ENCODE peak calls at places on chromosomes 2 and 18, in five cellular contexts. W is GM12878, N is HCT116, R is H9, D is neural progenitor cell. F is an unnamed sample.

GRCh38 chr2:118492335-118492734 is 355.1 kb downstream of the EN1 start:
- DNase-seq in W (no peak), N (peak; percentile 24), R (no peak), D (no peak), F (peak; percentile 48)

GRCh38 chr2:222318026-222318711 is 19.4 kb upstream of the PAX3 start:
- DNase-seq in W (no peak), N (peak; percentile 35), R (peak; percentile 85), D (peak; percentile 92), F (peak; percentile 71)

GRCh38 chr18:3424280-3424890 is 25.6 kb upstream of the TGIF1 start:
- DNase-seq in W (no peak), N (no peak), R (no peak), D (no peak), F (no peak)

GRCh38 chr2:127106457-127106997 is 427 bp downstream of the BIN1 start:
- DNase-seq in W (no peak), N (no peak), R (no peak), D (peak; percentile 47), F (no peak)

GRCh38 chr2:86039178-86039962 is 66.3 kb downstream of the POLR1A start:
- DNase-seq in W (no peak), N (no peak), R (peak; percentile 15), D (no peak), F (no peak)

GRCh38 chr18:42038936-42039335 is 83.9 kb downstream of the PIK3C3 start:
- DNase-seq in W (no peak), N (no peak), R (no peak), D (no peak), F (no peak)

GRCh38 chr2:3242747-3243369 is 134.8 kb downstream of the EIPR1 start:
- DNase-seq in W (peak; percentile 34), N (no peak), R (no peak), D (no peak), F (no peak)

GRCh38 chr18:70645971-70646370 is 357.1 kb downstream of the SOCS6 start:
- DNase-seq in W (no peak), N (no peak), R (no peak), D (no peak), F (no peak)

GRCh38 chr2:36568533-36569246 is 29.3 kb downstream of the FEZ2 start:
- DNase-seq in W (no peak), N (no peak), R (no peak), D (no peak), F (no peak)
- H3K79me2 ChIP-seq in W (no peaks in the 10 kb centered on the region), N (peaks cover 22% of the 10 kb centered on the region), R (no peaks in the 10 kb centered on the region), D (peaks cover 5% of the 10 kb centered on the region), F (no peaks in the 10 kb centered on the region)

DNA sequence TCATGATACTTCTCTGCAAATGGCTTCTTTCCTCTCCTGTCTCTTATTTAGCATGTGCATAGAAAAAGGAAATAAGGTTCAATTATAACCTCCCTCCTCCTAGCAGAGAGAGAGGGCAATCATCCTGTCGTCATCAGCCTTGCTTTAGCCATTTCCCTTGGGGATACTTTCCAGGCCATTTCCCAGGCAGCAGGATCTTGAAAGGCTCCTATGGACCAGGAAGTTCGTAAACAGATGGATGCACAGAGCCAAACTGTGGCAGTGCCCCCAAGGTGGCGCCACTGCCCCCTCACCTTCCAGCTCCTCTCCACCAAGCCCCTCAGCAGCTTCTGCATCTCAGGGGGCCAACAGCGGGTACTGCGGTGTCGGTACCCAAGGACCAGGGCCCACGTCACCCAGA is 157.4 kb downstream of the DTNA start:
- DNase-seq in W (no peak), N (peak; percentile 18), R (peak; percentile 73), D (peak; percentile 61), F (no peak)
- TF ChIP-seq CTCF in W (no peak), N (no peak), R (peak; percentile 70), D (peak; percentile 64), F (peak; percentile 24)

GRCh38 chr18:79397288-79397829 is 1.6 kb downstream of the NFATC1 start:
- DNase-seq in W (no peak), N (no peak), R (no peak), D (no peak), F (no peak)
- H3K79me2 ChIP-seq in W (no peaks in the 10 kb centered on the region), N (peaks cover 8% of the 10 kb centered on the region), R (no peaks in the 10 kb centered on the region), D (no peaks in the 10 kb centered on the region), F (no peaks in the 10 kb centered on the region)

GRCh38 chr2:101040072-101040471 is 38.0 kb downstream of the RPL31 start:
- DNase-seq in W (no peak), N (no peak), R (no peak), D (no peak), F (no peak)

GRCh38 chr2:101036562-101036961 is 34.5 kb downstream of the RPL31 start:
- DNase-seq in W (no peak), N (no peak), R (no peak), D (no peak), F (peak; percentile 44)

GRCh38 chr2:101040761-101041160 is 38.7 kb downstream of the RPL31 start:
- DNase-seq in W (no peak), N (no peak), R (no peak), D (no peak), F (no peak)

GRCh38 chr2:101037161-101037755 is 35.2 kb downstream of the RPL31 start:
- DNase-seq in W (no peak), N (no peak), R (no peak), D (no peak), F (no peak)

DNA sequence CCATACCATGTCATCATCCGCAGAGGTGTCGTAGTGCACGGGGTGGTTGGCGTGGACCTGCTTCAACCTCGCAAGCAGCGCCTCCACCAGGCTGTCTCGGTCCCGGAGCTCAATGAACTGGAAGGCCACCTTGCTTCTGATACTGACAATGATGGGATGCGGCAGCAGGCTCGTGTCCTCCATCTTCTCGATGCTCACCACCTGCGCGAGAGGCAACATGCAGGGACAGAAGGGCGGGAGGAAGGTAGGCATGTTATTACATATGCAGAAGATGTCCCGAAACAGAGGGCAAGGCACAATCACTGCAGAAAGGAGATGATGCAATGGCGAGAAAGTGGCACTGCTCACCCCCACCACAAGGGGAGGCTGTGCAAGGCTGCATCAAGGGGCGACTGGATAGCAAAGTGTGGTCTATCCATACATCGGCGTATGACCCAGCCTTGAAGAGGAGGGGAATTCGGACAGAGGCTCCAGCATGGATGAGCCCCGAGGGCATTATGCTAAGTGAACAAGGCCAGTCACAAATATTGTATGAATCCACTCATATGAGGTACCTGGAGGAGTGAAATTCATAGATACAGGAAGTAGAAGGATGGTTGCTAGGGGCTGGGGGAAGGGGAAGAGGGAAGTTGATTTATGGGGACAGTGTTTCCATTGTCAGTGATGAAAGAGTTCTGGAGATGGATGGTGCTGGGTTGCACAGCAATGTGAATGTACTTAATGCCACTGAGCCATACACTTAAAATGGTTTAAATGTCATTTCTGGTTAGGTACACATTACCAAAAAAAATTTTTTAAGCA is 36.6 kb downstream of the RPL31 start:
- DNase-seq in W (no peak), N (peak; percentile 43), R (peak; percentile 57), D (no peak), F (no peak)
- TF ChIP-seq CTCF in W (peak; percentile 72), N (peak; percentile 61), R (peak; percentile 83), D (peak; percentile 34), F (peak; percentile 47)

GRCh38 chr2:160473508-160474318 is 19.9 kb downstream of the RBMS1 start:
- DNase-seq in W (no peak), N (no peak), R (no peak), D (no peak), F (no peak)

GRCh38 chr2:160469615-160470204 is 23.9 kb downstream of the RBMS1 start:
- DNase-seq in W (no peak), N (no peak), R (no peak), D (no peak), F (no peak)

GRCh38 chr2:160472839-160473251 is 20.8 kb downstream of the RBMS1 start:
- DNase-seq in W (no peak), N (no peak), R (no peak), D (peak; percentile 32), F (no peak)

GRCh38 chr2:160474319-160474645 is 19.3 kb downstream of the RBMS1 start:
- DNase-seq in W (no peak), N (no peak), R (no peak), D (no peak), F (no peak)

GRCh38 chr2:160471950-160472349 is 21.7 kb downstream of the RBMS1 start:
- DNase-seq in W (no peak), N (no peak), R (no peak), D (no peak), F (no peak)
- H3K79me2 ChIP-seq in W (no peaks in the 10 kb centered on the region), N (no peaks in the 10 kb centered on the region), R (peaks cover 5% of the 10 kb centered on the region), D (peaks cover 40% of the 10 kb centered on the region), F (peaks cover 5% of the 10 kb centered on the region)